ENCODE peak calls at places on chromosomes 12 and 14, in eight cellular contexts. B, Z, F, V, W, U, I and E are unnamed samples.

GRCh38 chr12:6949063-6949594 is 2.0 kb upstream of the PTPN6 start:
- DNase-seq in B (no peak), Z (no peak), F (no peak), V (no peak), W (no peak), U (no peak), I (no peak), E (no peak)

GRCh38 chr14:60736494-60736893 is 1.9 kb downstream of the MNAT1 start:
- DNase-seq in B (no peak), Z (peak; percentile 82), F (peak; percentile 86), V (no peak), W (no peak), U (no peak), I (peak; percentile 70), E (no peak)

GRCh38 chr12:92253301-92253700 is 107.7 kb upstream of the BTG1 start:
- DNase-seq in B (no peak), Z (peak; percentile 67), F (no peak), V (no peak), W (no peak), U (no peak), I (no peak), E (no peak)

GRCh38 chr12:63862187-63863107 is 17.9 kb downstream of the SRGAP1 start:
- DNase-seq in B (no peak), Z (peak; percentile 29), F (peak; percentile 51), V (no peak), W (no peak), U (no peak), I (peak; percentile 71), E (no peak)

GRCh38 chr14:19911114-19911513 is 9.3 kb upstream of the OR4K5 start:
- DNase-seq in B (no peak), Z (no peak), F (no peak), V (no peak), W (no peak), U (no peak), I (no peak), E (no peak)

GRCh38 chr12:117522559-117522958 is 161.1 kb upstream of the NOS1 start:
- DNase-seq in B (no peak), Z (no peak), F (no peak), V (no peak), W (no peak), U (no peak), I (peak; percentile 42), E (no peak)

GRCh38 chr12:63150255-63151060 is 543 bp downstream of the AVPR1A start:
- DNase-seq in B (no peak), Z (peak; percentile 8), F (no peak), V (peak; percentile 78), W (no peak), U (no peak), I (no peak), E (no peak)

GRCh38 chr12:46360908-46361666 is 11.5 kb downstream of the SLC38A2 start:
- DNase-seq in B (no peak), Z (peak; percentile 30), F (peak; percentile 27), V (no peak), W (no peak), U (peak; percentile 49), I (no peak), E (no peak)

GRCh38 chr12:121428883-121429282 is 29.0 kb downstream of the RNF34 start:
- DNase-seq in B (no peak), Z (no peak), F (no peak), V (no peak), W (no peak), U (no peak), I (no peak), E (no peak)

GRCh38 chr12:48131517-48131916 is 12.4 kb downstream of the PFKM start:
- DNase-seq in B (no peak), Z (no peak), F (no peak), V (no peak), W (no peak), U (no peak), I (no peak), E (no peak)

GRCh38 chr12:9864913-9865675 is 4.1 kb downstream of the CLEC2B start:
- DNase-seq in B (no peak), Z (no peak), F (no peak), V (no peak), W (no peak), U (no peak), I (no peak), E (no peak)

GRCh38 chr12:92199846-92200576 is 54.4 kb upstream of the BTG1 start:
- DNase-seq in B (no peak), Z (no peak), F (peak; percentile 84), V (no peak), W (no peak), U (no peak), I (peak; percentile 36), E (no peak)

DNA sequence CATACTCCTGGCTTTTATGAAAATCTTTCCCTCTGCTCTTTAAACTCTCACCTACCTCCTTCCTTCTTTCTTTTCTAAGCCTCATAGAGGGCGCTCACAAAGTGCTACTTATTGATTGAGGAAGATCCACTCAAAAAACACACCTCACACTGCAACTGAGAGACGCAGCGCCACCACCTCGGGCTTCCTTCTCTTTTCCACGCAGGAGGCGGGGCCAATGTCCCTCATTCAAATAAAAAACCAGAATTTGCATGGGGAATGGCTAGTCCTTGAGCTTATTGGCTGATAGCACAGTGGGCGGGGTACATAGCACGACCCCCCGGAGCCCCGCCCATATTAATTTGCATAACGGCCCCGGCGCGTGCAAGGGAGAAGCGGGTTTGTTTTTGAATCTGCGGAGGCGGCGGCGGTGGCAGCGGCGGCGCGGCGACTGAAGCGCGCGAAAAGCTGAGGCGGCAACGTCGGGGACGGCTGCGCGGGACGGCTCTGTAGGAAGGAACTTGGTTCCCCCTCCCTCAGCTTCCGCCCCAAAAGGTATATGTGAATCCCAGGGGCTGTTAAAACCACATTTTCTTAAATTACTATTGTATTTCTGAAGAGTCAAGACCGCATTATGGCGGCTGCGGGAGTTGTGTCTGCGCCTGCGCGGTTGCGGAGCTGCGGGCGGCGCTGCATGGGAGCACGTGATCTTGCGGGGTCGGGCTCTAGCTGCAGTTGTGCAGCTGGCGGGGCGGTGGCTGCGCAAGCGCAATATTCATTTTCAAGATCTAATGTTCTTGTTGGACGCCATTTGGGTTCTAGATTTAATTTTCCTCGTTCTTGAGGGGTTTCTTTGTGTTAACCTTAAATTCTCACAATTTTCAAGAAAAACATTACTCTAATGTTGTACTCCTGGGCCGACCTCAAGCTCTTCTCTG is at the start of gene ATF7IP:
- DNase-seq in B (peak; percentile 96), Z (peak; percentile 98), F (peak; percentile 98), V (peak; percentile 98), W (peak; percentile 93), U (peak; percentile 68), I (peak; percentile 98), E (peak; percentile 97)
- TF ChIP-seq CTCF in B (peak; percentile 36), Z (peak; percentile 27), F (peak; percentile 29), V (no peak), W (peak; percentile 58), U (peak; percentile 75), I (peak; percentile 46), E (no peak)

DNA sequence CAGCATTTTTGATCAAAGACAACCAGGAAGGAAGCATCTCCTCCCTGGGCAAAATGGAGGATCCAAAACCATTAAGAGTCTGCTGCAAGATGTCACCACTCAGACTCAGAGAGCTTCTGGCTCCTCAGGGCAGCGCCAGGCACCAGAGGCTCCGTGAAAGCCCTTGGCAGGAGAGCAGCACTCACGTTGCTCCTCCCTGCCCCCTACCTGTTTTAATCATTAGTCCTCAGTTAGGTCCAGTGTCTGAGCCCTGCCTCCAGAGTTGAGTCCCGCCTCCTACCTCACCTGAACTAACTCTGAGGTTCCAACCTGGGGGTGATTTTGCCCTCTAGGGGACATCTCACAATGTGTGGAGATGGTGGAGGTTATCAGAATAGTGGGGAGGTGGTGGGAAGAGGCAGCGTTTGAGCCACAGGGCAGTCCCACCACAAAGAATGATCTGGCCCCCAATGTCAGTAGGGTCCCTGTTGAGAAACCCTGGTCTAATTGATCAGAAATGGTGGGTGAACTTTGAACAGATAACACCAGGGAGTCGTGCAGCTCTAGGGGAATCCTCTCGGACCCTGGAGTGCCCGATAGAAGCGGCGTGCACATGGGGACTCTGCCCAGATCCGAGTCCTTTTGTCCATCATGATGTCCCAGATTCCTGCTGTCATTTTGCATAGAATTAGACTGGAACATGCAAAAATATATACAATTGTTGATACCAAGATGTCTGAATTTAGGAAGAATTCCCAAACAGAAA is 156.7 kb upstream of the DIO3 start:
- DNase-seq in B (no peak), Z (no peak), F (no peak), V (no peak), W (no peak), U (peak; percentile 14), I (no peak), E (no peak)
- TF ChIP-seq CTCF in B (no peak), Z (no peak), F (no peak), V (no peak), W (no peak), U (peak; percentile 33), I (no peak), E (no peak)

DNA sequence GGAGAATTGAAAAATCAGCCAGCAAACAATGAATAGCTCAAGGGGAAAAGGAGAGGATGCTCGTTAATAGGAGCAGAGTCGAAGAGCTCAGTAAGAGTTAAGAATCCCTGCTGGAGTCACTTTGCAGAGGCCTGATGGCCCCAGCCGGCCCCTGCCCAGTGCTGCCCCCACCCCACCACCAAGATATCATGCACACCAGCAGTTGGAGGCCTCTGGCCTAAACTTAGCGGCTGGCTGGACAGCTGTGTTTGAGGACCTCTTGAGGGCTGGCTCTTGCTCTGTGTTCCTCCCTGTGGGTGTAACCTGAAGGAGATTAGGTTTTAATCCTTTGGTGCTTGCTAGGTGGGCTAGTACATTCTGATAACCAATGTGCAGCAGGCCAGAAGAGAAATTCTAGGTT is 142.0 kb downstream of the PLXNC1 start:
- DNase-seq in B (no peak), Z (no peak), F (no peak), V (peak; percentile 56), W (no peak), U (no peak), I (no peak), E (no peak)
- TF ChIP-seq CTCF in B (no peak), Z (no peak), F (no peak), V (no peak), W (no peak), U (no peak), I (no peak), E (no peak)

DNA sequence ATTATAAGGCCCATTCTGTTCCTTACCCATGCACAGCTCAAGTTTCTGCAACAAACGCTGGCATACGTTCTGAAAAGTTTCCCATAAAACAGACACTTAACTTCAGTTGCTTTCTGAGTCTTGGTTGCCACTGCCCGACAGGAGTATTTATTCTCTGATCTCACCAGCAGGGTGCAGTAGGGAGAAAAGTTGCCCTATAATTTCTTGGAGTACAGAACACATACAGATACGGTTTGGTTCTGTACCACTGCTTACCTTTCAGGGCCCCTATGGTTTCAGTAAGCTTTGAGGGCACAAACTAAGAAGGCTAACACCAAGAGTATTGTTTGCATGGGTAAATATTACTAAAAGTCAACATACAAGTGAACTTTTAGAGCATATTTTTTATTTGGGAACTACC is 77.9 kb downstream of the SPATA7 start:
- DNase-seq in B (no peak), Z (peak; percentile 21), F (peak; percentile 47), V (no peak), W (no peak), U (peak; percentile 22), I (no peak), E (no peak)
- TF ChIP-seq CTCF in B (peak; percentile 57), Z (peak; percentile 28), F (peak; percentile 50), V (no peak), W (no peak), U (peak; percentile 66), I (peak; percentile 39), E (peak; percentile 20)